ENCODE peak calls at places on chromosomes 11 and 22, in ten cellular contexts. A is SK-N-SH, H is foreskin fibroblast, B is adrenal gland, Z is fibroblast of pulmonary artery, X is HepG2, K is body of pancreas, F is fibroblast of mammary gland, D is colonic mucosa, S is NB4. Q is an unnamed sample.

GRCh38 chr11:83819936-83820549 is 533.9 kb upstream of the CCDC90B start:
- DNase-seq in A (peak), H (peak), B (no peak), Z (peak), X (peak), K (peak), F (peak), D (no peak), S (peak), Q (no peak)

GRCh38 chr11:86047275-86047991 is 21.5 kb downstream of the PICALM start:
- DNase-seq in A (no peak), H (peak), B (peak), Z (peak), X (no peak), K (no peak), F (peak), D (no peak), S (peak), Q (no peak)

GRCh38 chr11:73252577-73253191 is 19.5 kb upstream of the P2RY6 start:
- DNase-seq in A (peak), H (no peak), B (peak), Z (no peak), X (no peak), K (no peak), F (no peak), D (no peak), S (peak), Q (no peak)

GRCh38 chr11:129854229-129854805 is 38.7 kb downstream of the TMEM45B start:
- DNase-seq in A (no peak), H (peak), B (no peak), Z (no peak), X (no peak), K (no peak), F (peak), D (no peak), S (peak), Q (no peak)

GRCh38 chr11:34351687-34352469 is 5.9 kb downstream of the ABTB2 start:
- DNase-seq in A (no peak), H (no peak), B (no peak), Z (no peak), X (no peak), K (no peak), F (no peak), D (no peak), S (no peak), Q (no peak)

GRCh38 chr22:38465673-38466490 is 2.0 kb upstream of the KDELR3 start:
- DNase-seq in A (no peak), H (peak), B (no peak), Z (no peak), X (no peak), K (no peak), F (peak), D (no peak), S (no peak), Q (no peak)

GRCh38 chr11:117701781-117702180 is 95.2 kb downstream of the DSCAML1 start:
- DNase-seq in A (no peak), H (no peak), B (no peak), Z (no peak), X (no peak), K (no peak), F (no peak), D (no peak), S (no peak), Q (no peak)

GRCh38 chr22:43922123-43922522 is 1.5 kb upstream of the PNPLA3 start:
- DNase-seq in A (no peak), H (no peak), B (no peak), Z (no peak), X (peak), K (no peak), F (no peak), D (no peak), S (no peak), Q (no peak)

GRCh38 chr11:119030329-119031047 is at the start of gene SLC37A4:
- DNase-seq in A (peak), H (peak), B (peak), Z (peak), X (peak), K (peak), F (peak), D (peak), S (peak), Q (peak)
- TF ChIP-seq CTCF in A (no peak), H (peak), B (no peak), Z (no peak), X (peak), K (peak), F (no peak), D (peak), S (peak), Q (no peak)

GRCh38 chr11:120212259-120212888 is 1.5 kb downstream of the OAF start:
- DNase-seq in A (peak), H (peak), B (no peak), Z (no peak), X (no peak), K (no peak), F (no peak), D (no peak), S (peak), Q (no peak)
- H3K4me3 ChIP-seq in A (no peak), H (peak), B (no peak), Z (peak), X (peak), K (peak), F (peak), D (peak), S (peak), Q (no peak)

DNA sequence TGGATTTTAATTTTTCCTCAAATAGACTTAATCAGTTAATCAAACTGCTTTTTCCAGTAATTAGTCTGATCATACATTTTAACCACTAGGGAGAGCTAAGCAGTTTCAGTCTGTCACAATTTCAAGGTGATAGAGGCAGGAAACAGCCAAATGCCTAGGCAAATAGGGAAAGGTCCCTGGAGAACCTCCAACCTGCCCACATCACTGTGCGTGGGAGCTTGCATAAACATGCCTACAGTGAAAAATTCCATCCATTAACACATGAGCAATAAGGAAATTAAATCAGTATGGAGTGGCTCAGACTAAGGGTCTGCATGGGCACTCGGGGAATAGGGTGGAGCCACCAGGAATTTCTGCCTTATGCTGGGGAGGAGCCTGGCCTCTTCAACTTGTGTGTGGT is 74.6 kb downstream of the AASDHPPT start:
- DNase-seq in A (no peak), H (peak), B (no peak), Z (peak), X (no peak), K (peak), F (peak), D (no peak), S (no peak), Q (no peak)
- TF ChIP-seq CTCF in A (no peak), H (no peak), B (no peak), Z (peak), X (no peak), K (no peak), F (peak), D (no peak), S (no peak), Q (no peak)

DNA sequence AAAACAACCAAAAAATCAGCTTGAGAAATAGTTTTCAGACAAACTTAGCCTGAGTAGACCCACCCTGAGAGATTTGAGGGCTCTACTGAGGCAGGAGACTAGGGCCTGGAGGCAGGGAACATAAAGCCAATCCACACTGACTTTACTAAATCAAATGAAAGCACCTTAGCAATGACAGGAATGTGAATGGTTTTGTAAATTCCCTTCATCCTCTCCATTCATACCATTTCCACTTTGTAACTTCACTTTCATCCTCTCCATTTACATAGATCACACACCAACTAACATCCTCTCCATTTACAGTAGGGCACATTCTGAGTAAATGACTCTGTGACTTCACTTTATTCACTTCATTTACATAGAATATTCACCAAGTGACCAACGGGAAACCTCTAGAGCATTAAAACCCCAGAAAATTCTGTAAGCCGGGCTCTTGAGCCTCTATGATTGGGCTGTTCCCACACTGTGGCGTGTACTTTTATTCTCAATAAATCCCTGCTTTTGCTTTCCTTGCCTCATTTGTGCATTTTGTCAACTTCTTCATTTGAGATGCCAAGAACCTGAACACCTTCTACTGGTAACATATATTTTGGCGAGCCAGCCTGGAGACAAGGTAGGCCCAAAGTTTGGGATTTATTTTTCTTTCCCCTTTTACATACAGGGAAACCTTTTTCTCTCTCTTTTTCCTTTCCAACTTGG is 82.9 kb downstream of the PIWIL4 start:
- DNase-seq in A (no peak), H (peak), B (no peak), Z (no peak), X (no peak), K (no peak), F (no peak), D (no peak), S (no peak), Q (no peak)
- H3K4me3 ChIP-seq in A (no peak), H (no peak), B (no peak), Z (no peak), X (no peak), K (no peak), F (no peak), D (no peak), S (no peak), Q (no peak)

GRCh38 chr11:6616596-6617250 is 2.5 kb downstream of the TPP1 start:
- DNase-seq in A (no peak), H (no peak), B (no peak), Z (no peak), X (no peak), K (no peak), F (no peak), D (no peak), S (no peak), Q (no peak)

GRCh38 chr11:6619021-6619745 is at the start of gene TPP1:
- DNase-seq in A (peak), H (peak), B (peak), Z (peak), X (peak), K (peak), F (peak), D (peak), S (peak), Q (peak)

GRCh38 chr11:6615882-6616585 is 3.2 kb downstream of the TPP1 start:
- DNase-seq in A (no peak), H (peak), B (no peak), Z (no peak), X (no peak), K (no peak), F (peak), D (no peak), S (no peak), Q (no peak)

GRCh38 chr11:6617315-6617781 is 1.9 kb downstream of the TPP1 start:
- DNase-seq in A (no peak), H (no peak), B (no peak), Z (peak), X (no peak), K (no peak), F (peak), D (no peak), S (peak), Q (no peak)

GRCh38 chr11:6618117-6619020 is 853 bp downstream of the TPP1 start:
- DNase-seq in A (no peak), H (peak), B (peak), Z (peak), X (peak), K (no peak), F (peak), D (peak), S (peak), Q (no peak)
- TF ChIP-seq CTCF in A (no peak), H (peak), B (no peak), Z (peak), X (no peak), K (no peak), F (no peak), D (no peak), S (no peak), Q (no peak)

GRCh38 chr22:50170453-50171318 is at the start of gene PANX2:
- DNase-seq in A (peak), H (peak), B (no peak), Z (peak), X (no peak), K (peak), F (no peak), D (no peak), S (no peak), Q (no peak)
- H3K4me3 ChIP-seq in A (peak), H (peak), B (no peak), Z (peak), X (peak), K (no peak), F (no peak), D (peak), S (no peak), Q (no peak)

DNA sequence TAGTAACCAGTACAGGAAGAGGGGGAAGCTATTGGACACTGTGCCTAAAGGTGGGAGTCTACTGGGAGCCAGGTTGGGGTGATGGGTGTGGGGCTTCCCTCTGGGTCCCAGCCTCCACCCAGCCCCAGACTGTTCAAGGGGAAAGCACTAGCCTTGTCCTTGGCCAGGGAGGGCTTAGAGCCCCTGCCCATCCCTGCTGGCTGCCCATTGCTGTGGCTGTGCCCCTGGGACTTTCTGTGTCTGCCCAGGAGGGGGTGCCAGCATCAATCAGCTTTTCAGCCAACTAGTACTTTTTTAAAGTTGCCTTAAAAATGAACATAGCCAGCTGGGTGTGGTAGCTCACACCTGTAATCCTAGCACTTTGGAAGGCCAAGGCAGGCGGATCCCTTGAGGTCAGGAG is 19.9 kb downstream of the INCENP start:
- DNase-seq in A (peak), H (peak), B (no peak), Z (no peak), X (no peak), K (no peak), F (no peak), D (peak), S (no peak), Q (peak)
- TF ChIP-seq CTCF in A (peak), H (peak), B (no peak), Z (peak), X (no peak), K (no peak), F (no peak), D (no peak), S (peak), Q (no peak)